ENCODE peak calls at places on chromosomes 3 and 15, in seven cellular contexts. O is endothelial cell, P is testis, B is brain microvascular endothelial cell, Z is fibroblast of villous mesenchyme, F is neural crest cell, W is bronchial epithelial cell. R is an unnamed sample.

GRCh38 chr3:175340338-175341015 is 481.3 kb downstream of the NAALADL2 start:
- DNase-seq in P (no peak), F (no peak), W (no peak), Z (no peak), O (no peak), B (no peak), R (no peak)

GRCh38 chr3:71425491-71426071 is 157.9 kb downstream of the FOXP1 start:
- DNase-seq in W (peak), P (no peak), O (no peak), Z (peak), B (peak), F (no peak), R (no peak)

GRCh38 chr3:141403576-141403975 is 35.3 kb downstream of the ZBTB38 start:
- DNase-seq in P (no peak), O (no peak), F (no peak), B (no peak), Z (peak), W (no peak), R (no peak)

GRCh38 chr3:13876451-13876850 is 3.4 kb downstream of the WNT7A start:
- DNase-seq in Z (no peak), O (no peak), F (no peak), P (no peak), W (no peak), B (no peak), R (no peak)

GRCh38 chr3:87145553-87145952 is 81.6 kb upstream of the CHMP2B start:
- DNase-seq in F (no peak), P (no peak), W (peak), B (no peak), Z (peak), O (no peak), R (no peak)

GRCh38 chr3:42300013-42300412 is 34.0 kb upstream of the CCK start:
- DNase-seq in W (peak), B (peak), O (peak), P (peak), Z (peak), F (peak), R (no peak)

GRCh38 chr3:30904986-30905385 is 10.5 kb upstream of the GADL1 start:
- DNase-seq in P (no peak), B (peak), Z (no peak), F (no peak), O (no peak), W (no peak), R (no peak)

GRCh38 chr3:179840985-179841384 is 188.1 kb downstream of the USP13 start:
- DNase-seq in W (peak), F (no peak), B (peak), Z (peak), P (no peak), O (no peak), R (no peak)

GRCh38 chr15:35693887-35694286 is 147.9 kb upstream of the DPH6 start:
- DNase-seq in F (no peak), Z (no peak), W (no peak), P (no peak), B (no peak), O (no peak), R (no peak)

GRCh38 chr3:169133178-169134161 is 530.0 kb downstream of the MECOM start:
- DNase-seq in O (no peak), Z (peak), B (no peak), F (no peak), P (no peak), W (peak), R (no peak)

GRCh38 chr15:29476503-29477080 is 207.0 kb upstream of the NSMCE3 start:
- DNase-seq in P (no peak), O (no peak), Z (no peak), B (no peak), W (no peak), F (no peak), R (no peak)

GRCh38 chr15:91950054-91950453 is 96.5 kb downstream of the SLCO3A1 start:
- DNase-seq in O (no peak), F (no peak), P (no peak), Z (no peak), B (no peak), W (no peak), R (no peak)

GRCh38 chr15:30940359-30940758 is 36.6 kb downstream of the FAN1 start:
- DNase-seq in Z (no peak), B (no peak), F (no peak), W (no peak), P (no peak), O (no peak), R (no peak)

DNA sequence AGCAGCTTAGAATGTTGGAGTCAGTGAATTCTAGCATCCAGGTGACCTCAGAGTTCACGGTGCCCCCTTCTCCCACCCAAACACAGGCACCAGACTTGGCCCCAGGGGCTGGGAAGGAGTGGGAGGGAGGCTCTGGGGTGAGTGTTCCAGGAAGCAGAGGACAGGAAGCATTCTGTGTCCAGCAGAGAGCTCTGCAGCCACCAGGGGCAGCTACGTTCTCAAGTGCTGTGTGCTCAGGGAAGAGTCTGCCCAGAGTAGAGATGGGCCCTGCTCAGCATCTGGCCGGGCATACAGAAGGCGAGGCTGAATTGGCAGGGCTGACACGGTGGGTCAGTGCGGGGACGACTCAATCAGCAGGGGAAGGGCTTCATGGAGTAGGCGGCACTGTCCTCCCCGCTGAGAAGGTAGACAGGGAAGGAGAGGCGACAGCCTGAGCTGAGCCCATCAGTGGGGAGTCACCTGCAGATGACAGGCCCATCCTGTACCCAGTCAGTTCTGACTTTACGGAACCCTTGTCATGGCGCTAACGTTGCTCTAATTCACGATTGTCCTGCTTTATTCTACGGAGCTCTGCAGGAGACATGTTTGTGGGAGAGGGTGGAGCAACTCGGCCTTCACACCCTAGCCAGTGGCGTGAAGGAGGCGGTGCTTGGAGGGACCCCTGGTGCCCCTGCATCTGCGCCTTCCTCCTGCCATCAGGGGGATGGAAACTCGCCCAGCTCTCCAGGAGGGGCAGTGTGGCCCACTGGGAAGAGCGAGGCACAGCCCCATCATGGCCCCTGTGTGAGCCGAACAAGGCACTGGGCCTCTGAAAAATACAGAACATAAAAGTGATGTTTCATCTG is 82.1 kb downstream of the C3orf70 start:
- DNase-seq in F (peak), Z (peak), P (peak), W (peak), O (peak), B (peak), R (no peak)
- TF ChIP-seq CTCF in F (peak), Z (peak), P (no peak), W (peak), O (peak), B (peak), R (no peak)

DNA sequence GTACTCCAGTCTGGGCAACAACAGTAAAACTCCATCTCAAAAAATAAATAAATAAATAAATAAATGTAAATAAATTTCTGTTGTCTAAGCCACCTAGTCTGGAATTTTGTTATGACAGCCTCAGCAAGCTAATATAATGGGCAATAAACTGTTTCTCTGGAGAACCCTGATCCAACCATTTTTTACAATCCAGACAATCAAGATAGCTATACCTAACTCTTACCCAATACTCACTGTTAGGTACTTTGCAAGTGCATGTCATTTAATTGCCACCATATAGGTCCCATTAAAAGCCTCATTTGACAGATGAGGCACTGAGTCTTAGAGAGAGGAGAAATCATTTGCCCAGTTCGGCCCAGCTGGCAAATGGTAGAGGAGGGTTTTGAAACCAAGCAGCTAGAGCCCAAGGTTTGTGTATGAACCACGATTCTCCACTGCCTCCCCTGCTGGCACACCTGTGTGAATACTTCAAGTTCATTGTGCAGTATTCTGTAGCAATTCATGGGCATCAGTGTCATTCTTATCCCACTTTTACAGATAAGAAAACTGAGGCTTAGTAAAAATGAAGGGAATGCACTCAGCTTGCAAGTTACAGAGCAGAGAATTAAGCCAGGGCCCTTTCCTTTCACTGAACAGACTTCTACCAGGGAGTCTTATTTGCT is 107.0 kb upstream of the UBE2E1 start:
- DNase-seq in B (no peak), W (no peak), Z (no peak), P (no peak), O (no peak), F (no peak), R (no peak)
- TF ChIP-seq CTCF in B (no peak), W (no peak), Z (no peak), P (no peak), O (no peak), F (no peak), R (no peak)

DNA sequence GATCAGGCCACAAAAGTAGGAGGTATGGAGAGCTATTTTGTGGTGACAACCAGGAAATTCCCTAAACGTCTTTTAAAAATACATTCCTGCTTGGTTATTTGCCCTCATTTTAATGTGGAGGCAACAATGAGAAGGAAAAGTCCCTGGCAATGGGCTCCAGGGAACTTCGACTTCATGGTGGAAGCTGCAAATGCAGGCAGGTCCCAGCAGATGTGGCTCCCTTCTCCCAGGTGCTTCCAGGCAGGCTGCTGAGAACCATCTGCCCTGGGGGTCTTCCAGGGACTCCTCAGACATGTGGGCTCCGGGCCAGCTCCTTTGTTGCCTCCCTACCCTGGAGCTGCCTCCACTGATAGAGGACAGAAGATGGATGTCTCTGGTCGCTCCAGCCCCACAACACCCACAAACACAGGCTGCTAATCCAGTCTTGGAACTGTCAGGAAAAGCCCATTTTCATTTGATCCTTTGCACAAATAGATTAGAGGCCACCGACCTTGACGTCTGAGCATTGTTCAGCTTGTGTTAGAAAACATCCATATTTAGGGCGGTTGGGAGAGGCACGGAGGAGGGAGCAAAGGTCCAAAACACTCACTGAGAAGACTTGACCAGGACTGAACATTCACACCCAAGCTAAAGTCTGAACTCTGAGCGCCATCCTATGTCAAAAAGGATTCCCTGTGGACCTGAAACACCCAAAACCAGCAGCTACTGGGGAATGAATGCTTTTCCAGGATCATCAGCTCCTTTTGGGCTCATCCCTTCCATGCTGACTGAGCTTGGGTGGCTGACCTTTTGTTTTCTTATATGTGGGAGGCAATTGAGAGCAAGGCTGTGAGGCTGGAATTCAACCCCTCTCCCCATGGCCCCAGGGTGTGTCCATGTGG is 30.2 kb upstream of the SLCO2A1 start:
- DNase-seq in B (no peak), O (no peak), W (no peak), Z (no peak), P (peak), F (no peak), R (no peak)
- TF ChIP-seq CTCF in B (peak), O (no peak), W (no peak), Z (peak), P (no peak), F (no peak), R (no peak)

GRCh38 chr3:97257942-97258341 is 443.5 kb downstream of the EPHA6 start:
- DNase-seq in B (no peak), P (no peak), W (no peak), O (no peak), F (no peak), Z (no peak), R (no peak)

GRCh38 chr3:97259263-97259662 is 444.9 kb downstream of the EPHA6 start:
- DNase-seq in Z (no peak), W (no peak), O (no peak), B (no peak), P (no peak), F (no peak), R (no peak)

GRCh38 chr3:97256060-97256459 is 441.7 kb downstream of the EPHA6 start:
- DNase-seq in P (no peak), B (no peak), Z (no peak), W (peak), F (no peak), O (no peak), R (no peak)
- TF ChIP-seq CTCF in P (no peak), B (no peak), Z (no peak), W (no peak), F (peak), O (no peak), R (no peak)